ENCODE peak calls at places on chromosomes 5 and 9, in four cellular contexts. K is ovary, N is uterus, L is HCT116. A is an unnamed sample.
A peak's percentile ranks its signal among the peaks of the same experiment; 100 is the strongest.

GRCh38 chr5:162230348-162230747 is 162.8 kb downstream of the GABRG2 start:
- DNase-seq in K (no peak), N (no peak), L (no peak), A (no peak)

GRCh38 chr9:86978986-86979385 is 31.7 kb upstream of the GAS1 start:
- DNase-seq in K (no peak), N (no peak), L (no peak), A (no peak)

GRCh38 chr5:178770621-178771020 is 40.2 kb upstream of the ZNF354A start:
- DNase-seq in K (no peak), N (no peak), L (no peak), A (no peak)

GRCh38 chr9:93183663-93184438 is at the start of gene WNK2:
- DNase-seq in K (peak; percentile 55), N (no peak), L (no peak), A (no peak)

GRCh38 chr5:131795879-131796792 is 681 bp downstream of the FNIP1 start:
- DNase-seq in K (peak; percentile 77), N (peak; percentile 62), L (no peak), A (peak; percentile 93)

GRCh38 chr9:108722396-108722795 is 133.4 kb downstream of the ACTL7B start:
- DNase-seq in K (no peak), N (no peak), L (no peak), A (peak; percentile 10)

GRCh38 chr9:112061152-112061740 is 113.9 kb downstream of the SUSD1 start:
- DNase-seq in K (peak; percentile 19), N (peak; percentile 73), L (peak; percentile 61), A (peak; percentile 46)

GRCh38 chr9:21935631-21936030 is 58.6 kb downstream of the CDKN2A start:
- DNase-seq in K (no peak), N (no peak), L (no peak), A (no peak)

GRCh38 chr5:96509721-96510383 is 76.8 kb upstream of the PCSK1 start:
- DNase-seq in K (no peak), N (no peak), L (no peak), A (no peak)

GRCh38 chr9:108049026-108049591 is 559.5 kb upstream of the KLF4 start:
- DNase-seq in K (no peak), N (no peak), L (peak; percentile 92), A (no peak)

GRCh38 chr5:159911349-159911748 is 4.9 kb upstream of the ADRA1B start:
- DNase-seq in K (no peak), N (no peak), L (no peak), A (no peak)

GRCh38 chr5:159910843-159911229 is 5.4 kb upstream of the ADRA1B start:
- DNase-seq in K (no peak), N (no peak), L (no peak), A (no peak)

GRCh38 chr5:159909126-159909525 is 7.2 kb upstream of the ADRA1B start:
- DNase-seq in K (no peak), N (no peak), L (no peak), A (no peak)

GRCh38 chr5:159912033-159912800 is 4.1 kb upstream of the ADRA1B start:
- DNase-seq in K (no peak), N (peak; percentile 48), L (no peak), A (no peak)

GRCh38 chr5:159910207-159910842 is 6.0 kb upstream of the ADRA1B start:
- DNase-seq in K (no peak), N (no peak), L (no peak), A (no peak)
- H3K4me1 ChIP-seq in K (peaks cover 7% of the 10 kb centered on the region), N (no peaks in the 10 kb centered on the region), L (peaks cover 55% of the 10 kb centered on the region), A (no peaks in the 10 kb centered on the region)

DNA sequence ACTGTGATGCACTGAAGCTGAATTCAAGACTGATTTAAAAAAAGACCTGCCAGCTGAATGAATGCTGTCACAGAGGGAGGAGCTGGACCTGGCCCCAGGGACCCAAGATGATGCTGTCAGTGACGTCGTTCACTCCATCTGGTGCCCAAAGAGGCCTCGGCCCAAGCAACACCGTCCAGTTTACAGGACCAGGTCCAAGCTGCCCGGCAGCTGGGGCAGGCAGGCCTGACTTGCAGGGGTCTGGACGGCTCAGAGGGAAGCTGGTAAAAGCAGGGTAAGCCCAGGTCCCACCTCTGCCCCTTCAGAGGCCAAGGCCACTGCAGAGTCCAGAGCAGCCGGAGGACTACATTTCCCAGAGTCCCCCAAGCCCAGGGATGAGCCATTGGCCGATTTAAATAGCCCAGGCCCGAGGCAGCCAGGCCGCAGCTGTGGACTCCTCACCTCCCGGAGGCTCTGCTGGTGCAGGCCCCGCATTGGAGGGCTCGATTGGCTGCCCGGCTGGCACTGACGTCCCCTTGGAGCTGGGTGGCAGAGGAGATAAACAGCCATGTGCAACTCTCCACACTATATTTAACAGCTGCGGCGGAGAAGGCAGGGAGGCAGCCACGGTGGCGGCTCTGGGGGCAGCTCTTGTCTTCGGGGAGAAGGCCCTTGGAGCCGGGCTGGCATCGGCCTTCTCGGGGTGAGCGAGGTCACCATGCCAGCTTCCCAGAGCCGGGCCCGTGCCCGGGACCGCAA is at the start of gene PLPP7:
- DNase-seq in K (peak; percentile 73), N (peak; percentile 69), L (no peak), A (peak; percentile 92)
- H3K4me3 ChIP-seq in K (peak within 1 kb of the TSS; percentile 42), N (peak within 1 kb of the TSS; percentile 40), L (no peak within 1 kb of the TSS), A (peak within 1 kb of the TSS; percentile 72)

GRCh38 chr5:61866930-61867329 is 439.1 kb upstream of the KIF2A start:
- DNase-seq in K (no peak), N (no peak), L (peak; percentile 12), A (no peak)
- TF ChIP-seq POLR2A in K (no peak), N (no peak), L (no peak), A (no peak)

GRCh38 chr5:73629456-73629855 is 3.5 kb downstream of the ARHGEF28 start:
- DNase-seq in K (no peak), N (no peak), L (no peak), A (no peak)

GRCh38 chr5:73626814-73627313 is 868 bp downstream of the ARHGEF28 start:
- DNase-seq in K (peak; percentile 40), N (no peak), L (no peak), A (no peak)

GRCh38 chr5:73633060-73633459 is 7.1 kb downstream of the ARHGEF28 start:
- DNase-seq in K (no peak), N (no peak), L (no peak), A (no peak)

GRCh38 chr5:73631500-73631899 is 5.5 kb downstream of the ARHGEF28 start:
- DNase-seq in K (no peak), N (no peak), L (no peak), A (no peak)

DNA sequence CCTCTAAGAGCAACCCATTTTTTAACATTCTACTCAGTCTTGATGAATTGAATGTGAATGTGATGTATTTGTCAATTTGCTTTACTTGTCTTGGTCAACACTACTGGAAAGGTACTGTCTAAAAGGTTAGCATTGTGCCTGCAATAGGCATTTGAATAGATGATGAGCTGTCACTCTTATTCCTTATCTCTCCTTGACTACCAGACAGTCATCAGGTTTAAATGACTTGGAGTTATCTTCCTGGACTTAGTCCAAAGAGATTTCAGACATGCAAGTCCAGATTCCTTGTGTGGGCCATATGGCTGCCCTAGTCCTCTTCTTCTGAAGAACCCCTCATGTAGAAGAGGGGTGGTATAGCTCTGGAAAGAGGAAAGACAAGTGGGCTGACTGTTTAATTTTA is 4.8 kb downstream of the ARHGEF28 start:
- DNase-seq in K (no peak), N (no peak), L (no peak), A (no peak)
- H3K4me1 ChIP-seq in K (peaks cover 2% of the 10 kb centered on the region), N (no peaks in the 10 kb centered on the region), L (peaks cover 13% of the 10 kb centered on the region), A (no peaks in the 10 kb centered on the region)

GRCh38 chr9:127557998-127558546 is 54.0 kb upstream of the STXBP1 start:
- DNase-seq in K (no peak), N (no peak), L (no peak), A (no peak)
- H3K4me3 ChIP-seq in K (no peak overlapping the region), N (no peak overlapping the region), L (no peak overlapping the region), A (no peak overlapping the region)

DNA sequence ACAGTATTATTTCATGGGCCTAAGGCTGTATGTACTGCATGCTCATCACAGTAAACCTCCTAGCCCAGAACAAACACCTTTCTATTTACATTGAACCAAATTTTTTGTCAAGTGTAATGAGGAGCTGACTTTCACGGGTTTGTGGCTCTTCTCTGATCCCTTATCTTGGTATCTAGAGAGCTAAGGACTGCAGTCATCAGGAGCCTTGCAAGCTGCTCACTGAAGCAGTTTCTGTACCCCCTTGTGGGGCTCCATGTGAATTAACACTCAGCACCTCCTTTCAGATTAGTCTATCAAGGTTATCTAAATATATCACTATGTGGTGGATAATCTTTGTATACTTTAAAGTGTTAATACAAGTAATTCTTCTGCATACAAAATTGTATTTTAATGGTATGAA is 108.2 kb downstream of the AUH start:
- DNase-seq in K (no peak), N (no peak), L (peak; percentile 6), A (no peak)
- TF ChIP-seq POLR2A in K (no peak), N (no peak), L (no peak), A (no peak)

GRCh38 chr9:27715651-27716050 is 142.4 kb upstream of the C9orf72 start:
- DNase-seq in K (no peak), N (no peak), L (no peak), A (no peak)
- H3K4me1 ChIP-seq in K (no peaks in the 10 kb centered on the region), N (no peaks in the 10 kb centered on the region), L (no peaks in the 10 kb centered on the region), A (no peaks in the 10 kb centered on the region)

GRCh38 chr5:141524604-141525597 is 36.0 kb downstream of the PCDHGC5 start:
- DNase-seq in K (peak; percentile 92), N (peak; percentile 93), L (peak; percentile 88), A (peak; percentile 88)
- H3K4me3 ChIP-seq in K (no peak overlapping the region), N (no peak overlapping the region), L (no peak overlapping the region), A (no peak overlapping the region)

DNA sequence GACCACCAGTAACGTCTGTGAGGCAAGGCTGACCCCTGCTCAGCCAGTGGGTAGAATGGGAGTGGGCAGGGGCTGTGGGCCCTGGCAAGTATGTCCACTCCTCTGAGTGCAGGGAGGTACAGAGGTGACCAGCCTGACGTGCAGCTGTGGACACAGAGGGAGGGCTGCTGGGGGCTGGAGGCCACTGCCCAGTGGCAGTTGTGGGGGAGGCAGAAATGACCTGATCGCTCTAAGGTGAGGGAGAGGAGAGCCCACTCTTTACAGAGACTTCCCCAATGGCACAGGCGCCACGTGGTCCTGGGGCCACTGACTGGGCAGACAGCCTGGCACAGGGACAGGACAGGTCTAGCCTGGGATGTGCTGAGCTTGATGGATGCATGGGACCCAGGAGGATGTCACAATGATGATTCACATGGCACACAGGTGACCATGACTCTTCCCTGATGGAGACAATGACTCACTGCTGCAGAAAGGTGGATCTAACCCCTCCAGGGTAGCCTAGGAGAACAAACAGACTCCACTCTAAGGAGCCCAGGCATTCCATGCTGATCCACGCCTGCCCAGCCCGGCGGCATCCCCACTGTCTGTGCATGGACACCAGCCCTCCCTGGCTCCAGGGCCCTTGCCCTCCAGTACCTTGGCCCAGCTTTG is 7.7 kb downstream of the LPCAT1 start:
- DNase-seq in K (peak; percentile 9), N (peak; percentile 9), L (peak; percentile 92), A (no peak)
- TF ChIP-seq POLR2A in K (no peak), N (no peak), L (no peak), A (no peak)